ENCODE peak calls at places on chromosomes 7 and 10, in six cellular contexts. X is endothelial cell of umbilical vein, L is suprapubic skin, P is A549, M is tibial nerve, W is uterus. R is an unnamed sample.
A peak's percentile ranks its signal among the peaks of the same experiment; 100 is the strongest.

GRCh38 chr7:132614428-132615076 is 38.3 kb upstream of the PLXNA4 start:
- DNase-seq in X (peak; percentile 47), L (no peak), P (no peak), M (peak; percentile 24), W (no peak), R (no peak)

GRCh38 chr10:132758867-132759266 is 27.1 kb downstream of the NKX6-2 start:
- DNase-seq in X (no peak), L (no peak), P (no peak), M (no peak), W (no peak), R (no peak)

GRCh38 chr10:11120711-11121110 is 103.0 kb downstream of the CELF2 start:
- DNase-seq in X (no peak), L (no peak), P (no peak), M (no peak), W (no peak), R (no peak)

GRCh38 chr10:131701131-131701947 is 199.5 kb upstream of the PPP2R2D start:
- DNase-seq in X (no peak), L (peak; percentile 59), P (no peak), M (no peak), W (no peak), R (no peak)

GRCh38 chr10:72625608-72626443 is at the start of gene MICU1:
- DNase-seq in X (peak; percentile 97), L (peak; percentile 97), P (peak; percentile 96), M (peak; percentile 97), W (peak; percentile 98), R (peak; percentile 95)

GRCh38 chr10:47325303-47326291 is 3.3 kb downstream of the GDF2 start:
- DNase-seq in X (no peak), L (peak; percentile 63), P (no peak), M (no peak), W (no peak), R (no peak)

GRCh38 chr10:48517482-48517881 is 87.4 kb downstream of the ARHGAP22 start:
- DNase-seq in X (no peak), L (peak; percentile 74), P (no peak), M (no peak), W (no peak), R (no peak)

GRCh38 chr10:123537188-123537961 is 128.8 kb upstream of the GPR26 start:
- DNase-seq in X (no peak), L (no peak), P (no peak), M (no peak), W (no peak), R (no peak)

GRCh38 chr7:93957767-93958166 is 36.2 kb downstream of the GNG11 start:
- DNase-seq in X (no peak), L (no peak), P (no peak), M (no peak), W (no peak), R (no peak)

GRCh38 chr7:66326501-66327180 is 121.5 kb downstream of the TPST1 start:
- DNase-seq in X (peak; percentile 85), L (no peak), P (no peak), M (no peak), W (no peak), R (no peak)

GRCh38 chr7:47771301-47771989 is 176.8 kb downstream of the PKD1L1 start:
- DNase-seq in X (peak; percentile 74), L (no peak), P (peak; percentile 46), M (peak; percentile 44), W (peak; percentile 35), R (no peak)

GRCh38 chr7:30800785-30801252 is 29.6 kb downstream of the MINDY4 start:
- DNase-seq in X (peak; percentile 80), L (no peak), P (peak; percentile 79), M (peak; percentile 91), W (peak; percentile 73), R (peak; percentile 82)

GRCh38 chr10:127945335-127945734 is 38.4 kb downstream of the PTPRE start:
- DNase-seq in X (peak; percentile 94), L (no peak), P (no peak), M (no peak), W (no peak), R (peak; percentile 28)

GRCh38 chr10:124961248-124961570 is 19.3 kb downstream of the ZRANB1 start:
- DNase-seq in X (no peak), L (no peak), P (no peak), M (no peak), W (no peak), R (no peak)

GRCh38 chr7:76173566-76174205 is 28.0 kb upstream of the SRRM3 start:
- DNase-seq in X (no peak), L (no peak), P (no peak), M (no peak), W (no peak), R (no peak)

GRCh38 chr10:92740762-92741161 is 51.0 kb downstream of the HHEX start:
- DNase-seq in X (no peak), L (peak; percentile 2), P (no peak), M (no peak), W (no peak), R (peak; percentile 48)

GRCh38 chr10:7971949-7972348 is 82.5 kb upstream of the GATA3 start:
- DNase-seq in X (peak; percentile 64), L (no peak), P (no peak), M (no peak), W (no peak), R (no peak)

GRCh38 chr7:142248-142955 is 50.0 kb upstream of the FAM20C start:
- DNase-seq in X (no peak), L (peak; percentile 84), P (no peak), M (peak; percentile 31), W (no peak), R (no peak)

GRCh38 chr10:50594012-50594411 is 29.7 kb downstream of the SGMS1 start:
- DNase-seq in X (peak; percentile 37), L (no peak), P (no peak), M (no peak), W (no peak), R (no peak)

GRCh38 chr7:108488902-108489538 is 32.8 kb upstream of the NRCAM start:
- DNase-seq in X (peak; percentile 87), L (no peak), P (no peak), M (no peak), W (no peak), R (no peak)

GRCh38 chr10:71342850-71343773 is 24.1 kb downstream of the SLC29A3 start:
- DNase-seq in X (no peak), L (no peak), P (peak; percentile 32), M (peak; percentile 31), W (no peak), R (no peak)

GRCh38 chr7:6164010-6164409 is 108.4 kb downstream of the CYTH3 start:
- DNase-seq in X (no peak), L (no peak), P (no peak), M (no peak), W (no peak), R (no peak)

GRCh38 chr10:103458720-103459119 is at the start of gene CALHM1:
- DNase-seq in X (no peak), L (no peak), P (no peak), M (no peak), W (no peak), R (no peak)

GRCh38 chr7:157113607-157114006 is 25.1 kb upstream of the UBE3C start:
- DNase-seq in X (no peak), L (no peak), P (no peak), M (no peak), W (no peak), R (no peak)

GRCh38 chr10:127293640-127294039 is 97.2 kb upstream of the INSYN2A start:
- DNase-seq in X (no peak), L (no peak), P (no peak), M (no peak), W (no peak), R (no peak)

GRCh38 chr7:27166475-27167169 is 1.3 kb upstream of the HOXA9 start:
- DNase-seq in X (no peak), L (no peak), P (no peak), M (no peak), W (no peak), R (no peak)

GRCh38 chr10:129382401-129382800 is 84.6 kb upstream of the MGMT start:
- DNase-seq in X (no peak), L (no peak), P (no peak), M (no peak), W (no peak), R (no peak)

GRCh38 chr7:150784120-150784736 is 15.9 kb downstream of the TMEM176B start:
- DNase-seq in X (no peak), L (no peak), P (no peak), M (no peak), W (no peak), R (no peak)
- TF ChIP-seq POLR2A in X (no peak), L (no peak), P (no peak), M (no peak), W (no peak), R (no peak)

GRCh38 chr10:83734278-83734677 is 405.0 kb upstream of the GHITM start:
- DNase-seq in X (no peak), L (no peak), P (no peak), M (no peak), W (no peak), R (no peak)

DNA sequence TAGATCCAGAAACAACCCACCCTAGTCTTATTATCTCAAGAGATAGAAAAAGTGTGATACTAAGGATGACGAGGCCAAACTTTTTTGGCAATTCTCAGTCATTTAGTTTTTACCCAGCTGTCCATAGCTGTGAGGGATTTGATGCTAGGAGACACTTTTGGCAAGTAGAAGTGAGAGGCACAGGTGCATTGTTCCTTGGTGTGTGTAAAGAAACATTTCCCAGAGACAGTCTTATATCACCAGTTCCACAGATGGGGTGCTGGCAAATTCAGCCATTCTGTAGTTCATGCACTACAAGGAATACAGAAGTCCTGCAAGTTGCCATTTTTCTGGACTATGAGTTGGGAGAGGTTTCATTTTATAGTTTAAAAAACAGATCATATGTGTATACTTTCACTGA is 403.3 kb upstream of the GHITM start:
- DNase-seq in X (no peak), L (no peak), P (no peak), M (no peak), W (no peak), R (no peak)
- TF ChIP-seq POLR2A in X (no peak), L (no peak), P (no peak), M (no peak), W (no peak), R (no peak)

GRCh38 chr7:12557282-12557681 is 13.2 kb upstream of the SCIN start:
- DNase-seq in X (no peak), L (no peak), P (no peak), M (no peak), W (no peak), R (no peak)
- TF ChIP-seq POLR2A in X (no peak), L (no peak), P (no peak), M (no peak), W (no peak), R (no peak)

DNA sequence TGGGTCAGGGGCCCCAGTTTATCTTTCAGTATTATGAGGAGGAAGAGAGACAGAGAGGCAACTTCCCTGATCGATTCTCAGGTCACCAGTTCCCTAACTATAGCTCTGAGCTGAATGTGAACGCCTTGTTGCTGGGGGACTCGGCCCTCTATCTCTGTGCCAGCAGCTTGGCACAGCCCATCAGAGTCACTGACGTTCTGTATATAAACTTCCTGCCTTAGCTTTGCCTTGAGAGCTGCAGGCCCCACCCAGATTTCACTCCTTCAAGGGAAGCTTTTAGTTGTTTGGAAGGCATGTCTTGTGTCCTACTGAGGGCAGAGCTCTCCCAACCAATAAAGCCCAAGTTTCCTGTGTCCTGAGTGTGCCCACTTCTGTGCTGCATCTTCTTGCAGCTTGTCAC is 242.5 kb upstream of the PRSS58 start:
- DNase-seq in X (no peak), L (no peak), P (no peak), M (no peak), W (no peak), R (no peak)
- TF ChIP-seq POLR2A in X (no peak), L (no peak), P (no peak), M (no peak), W (no peak), R (no peak)

R was measured in H54.